ENCODE peak calls at places on chromosome 15, in five cellular contexts. H is brain microvascular endothelial cell; U is T-cell; S is thyroid gland; T is activated naive CD8-positive, alpha-beta T cell treated with anti-CD3 and anti-CD28 coated beads for 36 hours. C is an unnamed sample.

GRCh38 chr15:99999282-100000070 is 266.2 kb upstream of the LYSMD4 start:
- DNase-seq in T (no peak), U (no peak), H (no peak), S (no peak), C (no peak)

GRCh38 chr15:65757256-65757655 is 34.8 kb downstream of the DENND4A start:
- DNase-seq in S (no peak), T (no peak), U (no peak), H (no peak), C (no peak)

GRCh38 chr15:78457101-78457500 is 19.1 kb downstream of the IREB2 start:
- DNase-seq in U (no peak), T (no peak), S (no peak), H (peak; percentile 60), C (peak; percentile 7)

GRCh38 chr15:52331490-52332240 is 36.1 kb upstream of the MYO5C start:
- DNase-seq in U (peak; percentile 21), T (peak; percentile 38), H (peak; percentile 38), S (no peak), C (peak; percentile 31)

GRCh38 chr15:47983533-47983932 is 137.3 kb upstream of the SLC24A5 start:
- DNase-seq in U (no peak), S (no peak), T (no peak), H (no peak), C (no peak)

GRCh38 chr15:92719024-92719423 is 63.4 kb upstream of the FAM174B start:
- DNase-seq in S (no peak), U (no peak), H (no peak), T (no peak), C (no peak)

GRCh38 chr15:63338170-63338569 is 43.5 kb downstream of the CA12 start:
- DNase-seq in T (no peak), H (no peak), S (no peak), U (no peak), C (peak; percentile 23)

GRCh38 chr15:32715276-32715675 is 2.5 kb upstream of the GREM1 start:
- DNase-seq in T (no peak), U (no peak), H (no peak), S (no peak), C (peak; percentile 59)

GRCh38 chr15:78212546-78213424 is 21.6 kb downstream of the ACSBG1 start:
- DNase-seq in S (no peak), U (no peak), H (peak; percentile 65), T (no peak), C (peak; percentile 55)

GRCh38 chr15:81274932-81275341 is 49.0 kb downstream of the STARD5 start:
- DNase-seq in S (peak; percentile 83), U (peak; percentile 64), T (peak; percentile 77), H (peak; percentile 57), C (peak; percentile 46)

GRCh38 chr15:78810377-78811123 is 714 bp downstream of the ADAMTS7 start:
- DNase-seq in T (peak; percentile 14), U (no peak), S (peak; percentile 46), H (peak; percentile 11), C (peak; percentile 19)